ENCODE peak calls at places on chromosomes 7 and 10, in four cellular contexts. F, H, U and A are unnamed samples.

GRCh38 chr10:71985542-71986250 is 21.5 kb downstream of the CHST3 start:
- DNase-seq in U (no peak), F (peak; percentile 73), H (no peak), A (no peak)

GRCh38 chr7:81478664-81479063 is 291.2 kb downstream of the HGF start:
- DNase-seq in F (no peak), U (no peak), H (peak; percentile 77), A (no peak)

GRCh38 chr7:33185786-33186185 is 56.4 kb downstream of the BBS9 start:
- DNase-seq in U (peak; percentile 23), H (peak; percentile 62), F (no peak), A (no peak)

GRCh38 chr7:125390866-125391265 is 461.2 kb upstream of the POT1 start:
- DNase-seq in U (no peak), F (no peak), H (no peak), A (no peak)

GRCh38 chr10:94402204-94403033 is at the start of gene TBC1D12:
- DNase-seq in H (peak; percentile 93), U (peak; percentile 77), F (peak; percentile 79), A (peak; percentile 93)

GRCh38 chr7:22569586-22570321 is 69.8 kb upstream of the STEAP1B start:
- DNase-seq in F (no peak), H (no peak), U (no peak), A (no peak)

GRCh38 chr7:77475181-77475580 is 59.0 kb upstream of the GSAP start:
- DNase-seq in F (no peak), H (no peak), U (no peak), A (no peak)

GRCh38 chr10:106175760-106176377 is 988.6 kb downstream of the SORCS1 start:
- DNase-seq in H (no peak), F (no peak), U (peak; percentile 4), A (no peak)

GRCh38 chr10:76032442-76033039 is 601.1 kb downstream of the LRMDA start:
- DNase-seq in F (no peak), U (no peak), H (no peak), A (no peak)

GRCh38 chr10:119595715-119596515 is 849 bp downstream of the TIAL1 start:
- DNase-seq in F (no peak), U (peak; percentile 66), H (no peak), A (no peak)

GRCh38 chr10:56537984-56538383 is 176.9 kb upstream of the ZWINT start:
- DNase-seq in U (no peak), F (no peak), H (peak; percentile 1), A (no peak)

GRCh38 chr7:33905389-33906032 is at the start of gene BMPER:
- DNase-seq in H (no peak), U (no peak), F (no peak), A (peak; percentile 67)

GRCh38 chr10:119749455-119749854 is 23.6 kb downstream of the INPP5F start:
- DNase-seq in U (no peak), H (no peak), F (no peak), A (no peak)

GRCh38 chr10:14608381-14609001 is 166.2 kb downstream of the FAM107B start:
- DNase-seq in H (peak; percentile 68), F (no peak), U (no peak), A (no peak)

GRCh38 chr10:14588084-14588937 is 186.4 kb downstream of the FAM107B start:
- DNase-seq in F (no peak), U (no peak), H (peak; percentile 84), A (no peak)

GRCh38 chr7:154672659-154673415 is 330.1 kb downstream of the PAXIP1 start:
- DNase-seq in F (no peak), U (peak; percentile 85), H (no peak), A (no peak)

GRCh38 chr7:154674191-154674590 is 328.7 kb downstream of the PAXIP1 start:
- DNase-seq in U (no peak), H (no peak), F (no peak), A (no peak)

GRCh38 chr7:154677454-154677853 is 325.5 kb downstream of the PAXIP1 start:
- DNase-seq in U (peak; percentile 44), F (no peak), H (no peak), A (no peak)

GRCh38 chr7:154676422-154677073 is 326.4 kb downstream of the PAXIP1 start:
- DNase-seq in F (no peak), H (no peak), U (peak; percentile 89), A (no peak)

GRCh38 chr7:154675560-154675959 is 327.4 kb downstream of the PAXIP1 start:
- DNase-seq in H (no peak), F (no peak), U (no peak), A (no peak)
- TF ChIP-seq SIN3A in H (no peak), F (no peak), U (no peak), A (no peak)

GRCh38 chr7:131109757-131110293 is 217.9 kb upstream of the MKLN1 start:
- DNase-seq in U (peak; percentile 91), F (no peak), H (peak; percentile 59), A (peak; percentile 75)
- TF ChIP-seq EP300 in U (peak; percentile 49), F (peak; percentile 41), H (peak; percentile 61), A (peak; percentile 61)

GRCh38 chr7:468681-469590 is 50.7 kb downstream of the PDGFA start:
- DNase-seq in H (no peak), F (no peak), U (no peak), A (no peak)
- TF ChIP-seq HDAC2 in H (no peak), F (no peak), U (no peak), A (no peak)

GRCh38 chr7:12893292-12893691 is 205.9 kb downstream of the ARL4A start:
- DNase-seq in F (no peak), H (no peak), U (no peak), A (no peak)
- TF ChIP-seq SIN3A in F (no peak), H (no peak), U (no peak), A (no peak)

DNA sequence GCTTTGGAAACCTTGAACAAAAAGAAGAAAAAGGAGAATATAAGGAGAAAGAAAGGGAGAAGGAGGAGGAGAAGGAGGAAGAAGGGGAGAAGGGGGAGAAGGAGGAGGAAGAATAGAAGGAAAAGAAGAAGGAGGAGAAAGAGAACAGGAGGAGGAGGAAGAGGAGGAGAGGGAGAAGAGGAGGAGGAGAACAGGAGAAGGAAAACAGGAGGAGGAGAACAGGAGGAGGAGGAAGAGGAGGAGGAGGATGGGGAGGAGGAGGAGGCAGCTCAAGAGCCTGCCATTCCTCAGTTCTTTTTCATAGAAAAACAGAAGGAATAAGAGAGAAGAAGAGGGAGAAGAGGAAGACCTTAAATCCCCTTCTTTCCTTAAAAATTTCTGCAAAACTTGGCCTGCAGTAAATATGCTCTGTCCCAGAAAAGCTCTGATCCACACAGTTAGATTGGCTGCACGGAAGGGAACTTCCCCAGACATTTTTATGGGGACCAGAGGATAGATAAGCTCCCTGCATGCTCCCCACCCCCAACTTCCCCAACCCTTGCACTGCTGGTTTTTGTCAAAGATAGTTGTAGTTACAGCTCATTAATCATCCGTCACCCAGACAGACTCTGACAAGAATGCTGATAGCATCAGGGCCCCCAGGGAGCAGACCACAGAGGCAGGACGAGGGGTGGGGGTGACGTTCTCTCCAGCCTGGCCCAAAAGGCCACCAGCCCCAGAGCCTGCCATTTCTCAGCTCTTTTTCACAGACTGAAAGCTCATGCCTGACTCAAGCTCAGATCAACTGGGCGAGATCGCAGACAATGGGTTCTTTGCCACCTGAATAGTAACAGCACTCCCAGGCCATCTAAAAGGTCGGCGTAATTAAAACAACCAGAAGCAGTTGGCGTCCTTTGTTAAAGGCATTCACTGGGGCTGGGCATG is 34.5 kb upstream of the LYZL1 start:
- DNase-seq in U (peak; percentile 66), F (no peak), H (no peak), A (no peak)
- TF ChIP-seq EP300 in U (peak; percentile 74), F (no peak), H (no peak), A (no peak)

GRCh38 chr10:22308390-22308789 is 7.8 kb upstream of the COMMD3 start:
- DNase-seq in H (no peak), U (no peak), F (peak; percentile 36), A (no peak)
- TF ChIP-seq HDAC2 in H (no peak), U (no peak), F (no peak), A (no peak)

GRCh38 chr7:92915348-92915747 is 79.0 kb upstream of the CDK6 start:
- DNase-seq in F (no peak), U (no peak), H (no peak), A (no peak)
- TF ChIP-seq SIN3A in F (no peak), U (no peak), H (no peak), A (no peak)

DNA sequence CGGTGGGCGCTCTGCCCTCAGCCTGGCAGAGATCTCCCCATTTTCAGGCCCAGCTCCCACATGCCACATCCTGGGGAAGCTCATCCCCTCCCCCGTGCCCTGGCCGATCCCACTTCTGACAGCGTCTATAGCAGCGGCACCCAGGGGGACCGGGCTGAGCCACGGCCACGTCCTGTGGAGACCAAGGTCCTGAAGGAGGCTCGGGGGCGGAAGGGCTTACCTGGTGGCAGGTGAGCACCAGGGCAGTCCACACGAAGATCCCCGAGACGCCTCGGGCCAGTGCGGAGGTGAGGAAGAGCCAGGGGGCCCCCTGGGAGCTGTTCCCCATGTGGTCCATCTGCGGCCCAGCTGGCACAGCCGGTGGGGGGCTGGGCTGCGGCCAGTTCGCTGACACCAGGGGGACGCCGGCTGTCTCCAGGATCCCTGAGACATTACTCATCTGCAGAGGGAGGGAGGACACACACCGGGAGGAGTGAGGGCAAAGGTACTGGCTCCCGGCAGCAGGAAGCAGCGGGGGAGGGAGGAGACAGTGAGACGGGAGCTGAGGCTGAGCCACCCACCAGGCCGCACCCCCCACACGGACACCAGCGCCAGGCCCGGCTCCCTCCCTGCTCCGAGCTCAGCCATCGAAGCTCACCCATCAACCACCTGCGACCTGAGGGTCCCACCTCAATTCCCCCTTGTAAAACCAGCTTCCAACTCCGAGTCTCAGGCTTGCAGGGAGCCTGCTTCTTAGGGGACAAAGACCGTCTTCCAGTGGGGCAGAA is 776 bp downstream of the TMEM184A start:
- DNase-seq in H (peak; percentile 88), F (no peak), U (peak; percentile 85), A (no peak)
- TF ChIP-seq EP300 in H (peak; percentile 25), F (no peak), U (no peak), A (no peak)

DNA sequence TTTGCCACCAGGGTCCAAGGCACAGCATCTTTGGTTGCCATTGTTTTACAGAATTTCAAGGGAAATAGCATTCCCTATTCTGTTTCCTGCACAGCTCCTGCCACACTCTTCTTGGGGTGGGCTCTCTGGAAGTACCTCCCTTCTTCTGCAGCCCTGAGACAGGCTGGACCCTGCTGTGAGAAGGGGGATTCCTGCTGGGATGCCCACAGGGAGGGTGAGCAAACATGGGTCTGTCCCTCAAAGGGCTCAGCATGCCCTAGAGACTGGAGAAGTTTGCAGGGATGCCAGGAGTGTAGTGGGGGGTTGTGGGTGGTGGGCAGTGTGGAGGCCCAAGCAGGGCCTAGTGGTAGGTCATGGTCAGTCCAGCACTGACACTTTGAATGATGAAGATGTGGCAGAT is 222.2 kb upstream of the GPR26 start:
- DNase-seq in F (no peak), H (no peak), U (no peak), A (no peak)
- TF ChIP-seq HDAC2 in F (no peak), H (no peak), U (no peak), A (no peak)